ENCODE peak calls at places on chromosome 6, in eight cellular contexts. One of them, this sample, is unnamed.

GRCh38 chr6:28543671-28544131 is 18.0 kb downstream of the GPX5 start:
- DNase-seq in Calu3: no peak
- DNase-seq in activated B cell treated with CpG ODN at 0.5 μM for 24 hours: no peak
- DNase-seq in HCT116: no peak
- DNase-seq in choroid plexus epithelial cell: peak
- DNase-seq in AG09319: no peak
- DNase-seq in GM20000: peak
- DNase-seq in adrenal gland: no peak
- DNase-seq in this sample: no peak

GRCh38 chr6:139743629-139744028 is 369.2 kb upstream of the CITED2 start:
- DNase-seq in Calu3: no peak
- DNase-seq in activated B cell treated with CpG ODN at 0.5 μM for 24 hours: no peak
- DNase-seq in HCT116: peak
- DNase-seq in choroid plexus epithelial cell: peak
- DNase-seq in AG09319: no peak
- DNase-seq in GM20000: no peak
- DNase-seq in adrenal gland: no peak
- DNase-seq in this sample: no peak

GRCh38 chr6:93423542-93423941 is 4.2 kb upstream of the EPHA7 start:
- DNase-seq in Calu3: peak
- DNase-seq in activated B cell treated with CpG ODN at 0.5 μM for 24 hours: no peak
- DNase-seq in HCT116: peak
- DNase-seq in choroid plexus epithelial cell: peak
- DNase-seq in AG09319: no peak
- DNase-seq in GM20000: peak
- DNase-seq in adrenal gland: peak
- DNase-seq in this sample: no peak

GRCh38 chr6:36851149-36851614 is 11.9 kb upstream of the CPNE5 start:
- DNase-seq in Calu3: peak
- DNase-seq in activated B cell treated with CpG ODN at 0.5 μM for 24 hours: no peak
- DNase-seq in HCT116: peak
- DNase-seq in choroid plexus epithelial cell: peak
- DNase-seq in AG09319: peak
- DNase-seq in GM20000: peak
- DNase-seq in adrenal gland: peak
- DNase-seq in this sample: no peak

GRCh38 chr6:113102761-113103160 is 754.4 kb upstream of the MARCKS start:
- DNase-seq in Calu3: no peak
- DNase-seq in activated B cell treated with CpG ODN at 0.5 μM for 24 hours: no peak
- DNase-seq in HCT116: no peak
- DNase-seq in choroid plexus epithelial cell: peak
- DNase-seq in AG09319: no peak
- DNase-seq in GM20000: no peak
- DNase-seq in adrenal gland: no peak
- DNase-seq in this sample: no peak

GRCh38 chr6:168371185-168371584 is 51.6 kb upstream of the DACT2 start:
- DNase-seq in Calu3: no peak
- DNase-seq in activated B cell treated with CpG ODN at 0.5 μM for 24 hours: no peak
- DNase-seq in HCT116: no peak
- DNase-seq in choroid plexus epithelial cell: no peak
- DNase-seq in AG09319: no peak
- DNase-seq in GM20000: no peak
- DNase-seq in adrenal gland: no peak
- DNase-seq in this sample: no peak

GRCh38 chr6:41774841-41775240 is 4.9 kb downstream of the FRS3 start:
- DNase-seq in Calu3: no peak
- DNase-seq in activated B cell treated with CpG ODN at 0.5 μM for 24 hours: no peak
- DNase-seq in HCT116: no peak
- DNase-seq in choroid plexus epithelial cell: no peak
- DNase-seq in AG09319: no peak
- DNase-seq in GM20000: no peak
- DNase-seq in adrenal gland: no peak
- DNase-seq in this sample: no peak

GRCh38 chr6:134702279-134702678 is 247.6 kb downstream of the ALDH8A1 start:
- DNase-seq in Calu3: no peak
- DNase-seq in activated B cell treated with CpG ODN at 0.5 μM for 24 hours: no peak
- DNase-seq in HCT116: no peak
- DNase-seq in choroid plexus epithelial cell: no peak
- DNase-seq in AG09319: no peak
- DNase-seq in GM20000: no peak
- DNase-seq in adrenal gland: no peak
- DNase-seq in this sample: no peak

GRCh38 chr6:27759930-27760329 is 152.3 kb downstream of the OR2B2 start:
- DNase-seq in Calu3: no peak
- DNase-seq in activated B cell treated with CpG ODN at 0.5 μM for 24 hours: no peak
- DNase-seq in HCT116: no peak
- DNase-seq in choroid plexus epithelial cell: no peak
- DNase-seq in AG09319: no peak
- DNase-seq in GM20000: no peak
- DNase-seq in adrenal gland: no peak
- DNase-seq in this sample: no peak

GRCh38 chr6:21340563-21340962 is 253.0 kb upstream of the SOX4 start:
- DNase-seq in Calu3: no peak
- DNase-seq in activated B cell treated with CpG ODN at 0.5 μM for 24 hours: no peak
- DNase-seq in HCT116: no peak
- DNase-seq in choroid plexus epithelial cell: peak
- DNase-seq in AG09319: no peak
- DNase-seq in GM20000: no peak
- DNase-seq in adrenal gland: no peak
- DNase-seq in this sample: no peak

GRCh38 chr6:117890172-117890571 is 16.9 kb upstream of the SLC35F1 start:
- DNase-seq in Calu3: no peak
- DNase-seq in activated B cell treated with CpG ODN at 0.5 μM for 24 hours: no peak
- DNase-seq in HCT116: no peak
- DNase-seq in choroid plexus epithelial cell: no peak
- DNase-seq in AG09319: no peak
- DNase-seq in GM20000: no peak
- DNase-seq in adrenal gland: no peak
- DNase-seq in this sample: no peak

GRCh38 chr6:113375950-113376846 is 480.9 kb upstream of the MARCKS start:
- DNase-seq in Calu3: no peak
- DNase-seq in activated B cell treated with CpG ODN at 0.5 μM for 24 hours: no peak
- DNase-seq in HCT116: no peak
- DNase-seq in choroid plexus epithelial cell: peak
- DNase-seq in AG09319: peak
- DNase-seq in GM20000: no peak
- DNase-seq in adrenal gland: no peak
- DNase-seq in this sample: no peak

GRCh38 chr6:162999575-163000285 is 272.0 kb downstream of the PACRG start:
- DNase-seq in Calu3: no peak
- DNase-seq in activated B cell treated with CpG ODN at 0.5 μM for 24 hours: no peak
- DNase-seq in HCT116: no peak
- DNase-seq in choroid plexus epithelial cell: peak
- DNase-seq in AG09319: no peak
- DNase-seq in GM20000: no peak
- DNase-seq in adrenal gland: no peak
- DNase-seq in this sample: no peak

GRCh38 chr6:127342296-127342945 is 988 bp downstream of the ECHDC1 start:
- DNase-seq in Calu3: peak
- DNase-seq in activated B cell treated with CpG ODN at 0.5 μM for 24 hours: no peak
- DNase-seq in HCT116: no peak
- DNase-seq in choroid plexus epithelial cell: peak
- DNase-seq in AG09319: no peak
- DNase-seq in GM20000: no peak
- DNase-seq in adrenal gland: no peak
- DNase-seq in this sample: no peak

GRCh38 chr6:160685762-160686450 is 16.1 kb upstream of the PLG start:
- DNase-seq in Calu3: no peak
- DNase-seq in activated B cell treated with CpG ODN at 0.5 μM for 24 hours: no peak
- DNase-seq in HCT116: no peak
- DNase-seq in choroid plexus epithelial cell: no peak
- DNase-seq in AG09319: no peak
- DNase-seq in GM20000: no peak
- DNase-seq in adrenal gland: no peak
- DNase-seq in this sample: no peak

GRCh38 chr6:113073611-113074191 is 726.6 kb downstream of the RFPL4B start:
- DNase-seq in Calu3: no peak
- DNase-seq in activated B cell treated with CpG ODN at 0.5 μM for 24 hours: no peak
- DNase-seq in HCT116: no peak
- DNase-seq in choroid plexus epithelial cell: peak
- DNase-seq in AG09319: no peak
- DNase-seq in GM20000: no peak
- DNase-seq in adrenal gland: no peak
- DNase-seq in this sample: no peak

GRCh38 chr6:24004062-24004461 is 122.0 kb upstream of the NRSN1 start:
- DNase-seq in Calu3: no peak
- DNase-seq in activated B cell treated with CpG ODN at 0.5 μM for 24 hours: no peak
- DNase-seq in HCT116: no peak
- DNase-seq in choroid plexus epithelial cell: peak
- DNase-seq in AG09319: peak
- DNase-seq in GM20000: no peak
- DNase-seq in adrenal gland: peak
- DNase-seq in this sample: no peak

GRCh38 chr6:105402090-105402980 is 547 bp downstream of the PREP start:
- DNase-seq in Calu3: peak
- DNase-seq in activated B cell treated with CpG ODN at 0.5 μM for 24 hours: no peak
- DNase-seq in HCT116: no peak
- DNase-seq in choroid plexus epithelial cell: peak
- DNase-seq in AG09319: no peak
- DNase-seq in GM20000: peak
- DNase-seq in adrenal gland: peak
- DNase-seq in this sample: no peak
- TF ChIP-seq CTCF in Calu3: no peak
- TF ChIP-seq CTCF in activated B cell treated with CpG ODN at 0.5 μM for 24 hours: no peak
- TF ChIP-seq CTCF in HCT116: no peak
- TF ChIP-seq CTCF in choroid plexus epithelial cell: no peak
- TF ChIP-seq CTCF in AG09319: no peak
- TF ChIP-seq CTCF in GM20000: no peak
- TF ChIP-seq CTCF in adrenal gland: no peak
- TF ChIP-seq CTCF in this sample: no peak

DNA sequence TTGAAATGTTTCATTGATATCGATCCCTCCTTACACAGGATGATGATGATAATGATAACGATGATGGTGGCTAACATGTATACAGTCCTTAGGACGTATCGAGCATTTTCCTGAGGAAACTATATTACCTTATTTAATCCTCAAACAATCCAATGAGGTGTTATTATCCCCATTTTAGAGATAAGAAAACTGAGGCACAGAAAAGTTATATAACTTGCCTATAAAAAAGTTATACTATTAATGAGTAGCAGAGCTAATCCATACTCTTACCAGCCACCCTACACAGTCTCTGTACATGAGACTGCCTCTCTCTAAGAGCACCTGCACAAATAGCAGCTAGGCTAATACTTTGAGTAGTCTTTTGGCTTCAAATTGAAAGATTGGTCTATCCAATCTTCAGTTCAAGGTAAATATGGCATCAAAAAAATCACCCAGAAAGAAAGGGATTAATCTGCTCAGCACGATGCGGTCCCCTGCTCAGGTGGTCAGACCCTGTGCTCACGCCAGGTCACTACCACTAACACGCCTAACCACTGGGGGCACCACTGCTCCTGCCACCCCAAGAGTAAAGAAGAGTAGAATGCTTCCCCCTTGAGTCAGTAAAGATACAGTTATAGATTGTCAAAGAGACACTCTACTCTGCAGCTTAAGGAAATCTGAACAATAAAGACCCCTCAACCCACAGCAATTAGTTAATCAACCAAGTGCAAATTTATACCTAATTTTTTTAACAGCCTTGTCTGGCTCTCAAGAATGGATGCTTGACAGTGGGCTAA is 15.0 kb downstream of the GABBR1 start:
- DNase-seq in Calu3: no peak
- DNase-seq in activated B cell treated with CpG ODN at 0.5 μM for 24 hours: no peak
- DNase-seq in HCT116: no peak
- DNase-seq in choroid plexus epithelial cell: no peak
- DNase-seq in AG09319: no peak
- DNase-seq in GM20000: no peak
- DNase-seq in adrenal gland: no peak
- DNase-seq in this sample: no peak
- TF ChIP-seq CTCF in Calu3: no peak
- TF ChIP-seq CTCF in activated B cell treated with CpG ODN at 0.5 μM for 24 hours: no peak
- TF ChIP-seq CTCF in HCT116: peak
- TF ChIP-seq CTCF in choroid plexus epithelial cell: peak
- TF ChIP-seq CTCF in AG09319: no peak
- TF ChIP-seq CTCF in GM20000: peak
- TF ChIP-seq CTCF in adrenal gland: no peak
- TF ChIP-seq CTCF in this sample: peak

DNA sequence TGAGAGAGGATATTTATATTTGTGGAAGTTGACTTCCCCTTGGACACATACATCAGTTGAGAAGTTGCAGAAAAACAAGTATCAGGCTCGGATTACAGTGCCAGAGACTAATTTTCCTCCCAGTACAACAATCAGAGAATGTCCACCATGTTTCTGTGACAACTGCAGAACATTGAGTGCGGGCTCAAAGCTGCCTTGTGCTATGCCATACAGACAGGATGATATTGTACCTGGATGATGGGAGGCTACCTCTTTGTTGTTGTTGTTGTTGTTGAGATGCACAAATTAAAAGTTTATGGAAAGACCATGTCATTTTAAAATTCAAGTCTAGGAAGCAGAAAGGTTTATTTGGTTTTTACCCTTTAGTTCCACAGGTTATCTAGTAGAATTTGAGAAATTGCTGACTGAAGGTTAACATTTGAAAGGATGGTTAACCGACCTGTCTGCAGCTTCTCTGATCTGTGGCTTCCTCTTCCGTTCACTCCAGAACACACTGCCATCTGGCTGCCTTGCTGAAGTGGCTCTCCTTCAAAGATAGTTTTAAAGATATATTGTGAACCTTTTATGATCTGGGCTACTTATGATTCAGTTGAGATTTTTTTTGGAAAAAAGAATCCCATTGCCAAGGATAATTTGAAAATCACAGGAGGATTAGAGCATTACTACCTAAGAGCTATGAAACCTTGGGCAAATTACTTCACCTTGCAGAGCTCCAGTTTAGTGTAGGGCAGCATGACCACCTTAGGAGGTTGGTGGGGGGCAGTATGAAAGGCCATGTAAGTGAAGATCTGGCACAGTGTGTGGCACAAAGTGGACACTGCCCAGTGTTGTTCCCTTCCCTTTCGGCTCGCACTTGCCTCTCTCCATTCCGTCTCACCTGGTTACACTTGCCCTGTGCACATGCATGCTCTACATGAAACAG is 15.9 kb downstream of the TMEM200A start:
- DNase-seq in Calu3: no peak
- DNase-seq in activated B cell treated with CpG ODN at 0.5 μM for 24 hours: no peak
- DNase-seq in HCT116: no peak
- DNase-seq in choroid plexus epithelial cell: peak
- DNase-seq in AG09319: no peak
- DNase-seq in GM20000: no peak
- DNase-seq in adrenal gland: no peak
- DNase-seq in this sample: no peak
- TF ChIP-seq CTCF in Calu3: no peak
- TF ChIP-seq CTCF in activated B cell treated with CpG ODN at 0.5 μM for 24 hours: no peak
- TF ChIP-seq CTCF in HCT116: no peak
- TF ChIP-seq CTCF in choroid plexus epithelial cell: peak
- TF ChIP-seq CTCF in AG09319: no peak
- TF ChIP-seq CTCF in GM20000: peak
- TF ChIP-seq CTCF in adrenal gland: no peak
- TF ChIP-seq CTCF in this sample: no peak

DNA sequence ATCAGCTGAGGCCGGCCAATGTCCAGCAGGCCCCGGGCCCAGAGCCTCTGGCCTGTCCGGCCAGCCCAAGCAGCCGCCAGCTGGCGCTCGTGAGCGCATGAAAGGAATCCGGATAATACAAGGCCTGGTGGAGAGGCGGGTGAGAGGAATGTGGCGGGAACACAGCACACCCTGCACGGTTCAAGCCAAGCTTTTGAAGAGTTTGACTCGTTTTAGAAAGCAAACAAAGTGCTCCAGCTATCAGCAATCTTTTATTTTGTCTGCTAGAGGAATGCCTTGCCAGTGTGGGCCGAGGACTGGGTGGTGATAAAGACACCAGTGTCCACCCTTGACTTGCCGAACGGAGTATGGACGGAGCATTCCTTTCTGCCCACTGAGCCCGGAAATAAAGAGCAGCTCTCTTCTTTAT is 9.3 kb upstream of the NEDD9 start:
- DNase-seq in Calu3: no peak
- DNase-seq in activated B cell treated with CpG ODN at 0.5 μM for 24 hours: no peak
- DNase-seq in HCT116: no peak
- DNase-seq in choroid plexus epithelial cell: peak
- DNase-seq in AG09319: no peak
- DNase-seq in GM20000: no peak
- DNase-seq in adrenal gland: peak
- DNase-seq in this sample: no peak
- TF ChIP-seq CTCF in Calu3: no peak
- TF ChIP-seq CTCF in activated B cell treated with CpG ODN at 0.5 μM for 24 hours: no peak
- TF ChIP-seq CTCF in HCT116: peak
- TF ChIP-seq CTCF in choroid plexus epithelial cell: peak
- TF ChIP-seq CTCF in AG09319: peak
- TF ChIP-seq CTCF in GM20000: no peak
- TF ChIP-seq CTCF in adrenal gland: peak
- TF ChIP-seq CTCF in this sample: peak